ENCODE peak calls at places on chromosomes 3 and 15, in seven cellular contexts. One of them, this sample, is unnamed.

GRCh38 chr3:184346480-184346879 is 9.1 kb downstream of the FAM131A start:
- DNase-seq in T-helper 17 cell: no peak
- DNase-seq in HTR-8/SVneo: no peak
- DNase-seq in naive thymus-derived CD8-positive, alpha-beta T cell: no peak
- DNase-seq in NCI-H1417: no peak
- DNase-seq in caudate nucleus: no peak
- DNase-seq in RWPE1: no peak
- DNase-seq in this sample: no peak

GRCh38 chr15:101206173-101206572 is 45.7 kb downstream of the CHSY1 start:
- DNase-seq in T-helper 17 cell: no peak
- DNase-seq in HTR-8/SVneo: no peak
- DNase-seq in naive thymus-derived CD8-positive, alpha-beta T cell: peak
- DNase-seq in NCI-H1417: no peak
- DNase-seq in caudate nucleus: no peak
- DNase-seq in RWPE1: no peak
- DNase-seq in this sample: no peak

GRCh38 chr3:114861666-114862065 is 285.4 kb downstream of the ZBTB20 start:
- DNase-seq in T-helper 17 cell: no peak
- DNase-seq in HTR-8/SVneo: no peak
- DNase-seq in naive thymus-derived CD8-positive, alpha-beta T cell: no peak
- DNase-seq in NCI-H1417: no peak
- DNase-seq in caudate nucleus: no peak
- DNase-seq in RWPE1: no peak
- DNase-seq in this sample: no peak

GRCh38 chr3:124364230-124365022 is 365.8 kb upstream of the UMPS start:
- DNase-seq in T-helper 17 cell: no peak
- DNase-seq in HTR-8/SVneo: no peak
- DNase-seq in naive thymus-derived CD8-positive, alpha-beta T cell: no peak
- DNase-seq in NCI-H1417: no peak
- DNase-seq in caudate nucleus: no peak
- DNase-seq in RWPE1: no peak
- DNase-seq in this sample: no peak

GRCh38 chr15:41545218-41545617 is 1.2 kb upstream of the RPAP1 start:
- DNase-seq in T-helper 17 cell: no peak
- DNase-seq in HTR-8/SVneo: no peak
- DNase-seq in naive thymus-derived CD8-positive, alpha-beta T cell: no peak
- DNase-seq in NCI-H1417: no peak
- DNase-seq in caudate nucleus: no peak
- DNase-seq in RWPE1: no peak
- DNase-seq in this sample: no peak

GRCh38 chr3:152365766-152366593 is 97.3 kb downstream of the MBNL1 start:
- DNase-seq in T-helper 17 cell: no peak
- DNase-seq in HTR-8/SVneo: no peak
- DNase-seq in naive thymus-derived CD8-positive, alpha-beta T cell: no peak
- DNase-seq in NCI-H1417: no peak
- DNase-seq in caudate nucleus: no peak
- DNase-seq in RWPE1: no peak
- DNase-seq in this sample: no peak

GRCh38 chr15:87871130-87871737 is 385.3 kb downstream of the NTRK3 start:
- DNase-seq in T-helper 17 cell: no peak
- DNase-seq in HTR-8/SVneo: peak
- DNase-seq in naive thymus-derived CD8-positive, alpha-beta T cell: no peak
- DNase-seq in NCI-H1417: no peak
- DNase-seq in caudate nucleus: no peak
- DNase-seq in RWPE1: no peak
- DNase-seq in this sample: no peak

GRCh38 chr3:11835028-11835639 is 11.6 kb downstream of the TAMM41 start:
- DNase-seq in T-helper 17 cell: no peak
- DNase-seq in HTR-8/SVneo: peak
- DNase-seq in naive thymus-derived CD8-positive, alpha-beta T cell: no peak
- DNase-seq in NCI-H1417: no peak
- DNase-seq in caudate nucleus: no peak
- DNase-seq in RWPE1: peak
- DNase-seq in this sample: peak

GRCh38 chr3:149965278-149965677 is 5.4 kb downstream of the PFN2 start:
- DNase-seq in T-helper 17 cell: no peak
- DNase-seq in HTR-8/SVneo: no peak
- DNase-seq in naive thymus-derived CD8-positive, alpha-beta T cell: no peak
- DNase-seq in NCI-H1417: no peak
- DNase-seq in caudate nucleus: no peak
- DNase-seq in RWPE1: no peak
- DNase-seq in this sample: no peak

GRCh38 chr3:31960793-31961431 is 20.1 kb downstream of the OSBPL10 start:
- DNase-seq in T-helper 17 cell: no peak
- DNase-seq in HTR-8/SVneo: peak
- DNase-seq in naive thymus-derived CD8-positive, alpha-beta T cell: no peak
- DNase-seq in NCI-H1417: no peak
- DNase-seq in caudate nucleus: no peak
- DNase-seq in RWPE1: peak
- DNase-seq in this sample: no peak

GRCh38 chr15:53031469-53031868 is 241.3 kb upstream of the ONECUT1 start:
- DNase-seq in T-helper 17 cell: no peak
- DNase-seq in HTR-8/SVneo: no peak
- DNase-seq in naive thymus-derived CD8-positive, alpha-beta T cell: no peak
- DNase-seq in NCI-H1417: no peak
- DNase-seq in caudate nucleus: no peak
- DNase-seq in RWPE1: no peak
- DNase-seq in this sample: no peak

GRCh38 chr3:150765949-150766720 is 3.2 kb upstream of the SIAH2 start:
- DNase-seq in T-helper 17 cell: no peak
- DNase-seq in HTR-8/SVneo: no peak
- DNase-seq in naive thymus-derived CD8-positive, alpha-beta T cell: no peak
- DNase-seq in NCI-H1417: no peak
- DNase-seq in caudate nucleus: no peak
- DNase-seq in RWPE1: no peak
- DNase-seq in this sample: no peak

GRCh38 chr3:25457642-25458419 is 29.8 kb downstream of the RARB start:
- DNase-seq in T-helper 17 cell: no peak
- DNase-seq in HTR-8/SVneo: no peak
- DNase-seq in naive thymus-derived CD8-positive, alpha-beta T cell: no peak
- DNase-seq in NCI-H1417: no peak
- DNase-seq in caudate nucleus: no peak
- DNase-seq in RWPE1: no peak
- DNase-seq in this sample: no peak

This sample was measured in fibroblast of the conjunctiva.